ENCODE peak calls at places on chromosomes 5 and 9, in eight cellular contexts. M is hippocampal formation; B is WERI-Rb-1; T is stimulated activated CD8-positive, alpha-beta memory T cell treated with anti-CD3 and anti-CD28 coated beads, Interleukin-15, amount 100 ng/mL, for 4 hours; J is NCI-H1436 treated with DMSO at 0.1 percent for 48 hours; W is SW480; E is AG08396; S is KG1. P is an unnamed sample.

GRCh38 chr5:168654225-168654624 is 75.1 kb upstream of the PANK3 start:
- DNase-seq in M (no peak), B (peak; percentile 35), T (no peak), J (no peak), W (no peak), E (peak; percentile 47), S (no peak), P (no peak)

GRCh38 chr9:91954841-91955471 is 4.9 kb upstream of the ROR2 start:
- DNase-seq in M (no peak), B (peak; percentile 79), T (no peak), J (no peak), W (peak; percentile 63), E (peak; percentile 78), S (no peak), P (no peak)

GRCh38 chr5:61277190-61277589 is 54.9 kb upstream of the ZSWIM6 start:
- DNase-seq in M (peak; percentile 35), B (no peak), T (no peak), J (no peak), W (no peak), E (no peak), S (no peak), P (no peak)

GRCh38 chr9:104861406-104861805 is 66.5 kb downstream of the ABCA1 start:
- DNase-seq in M (no peak), B (no peak), T (no peak), J (no peak), W (no peak), E (no peak), S (no peak), P (no peak)

GRCh38 chr9:104927216-104927911 is 591 bp downstream of the ABCA1 start:
- DNase-seq in M (no peak), B (peak; percentile 30), T (no peak), J (no peak), W (peak; percentile 32), E (peak; percentile 52), S (peak; percentile 44), P (no peak)

GRCh38 chr5:6850033-6850432 is 136.8 kb downstream of the TENT4A start:
- DNase-seq in M (no peak), B (no peak), T (no peak), J (no peak), W (no peak), E (no peak), S (no peak), P (no peak)

GRCh38 chr5:78577992-78578391 is 70.6 kb downstream of the LHFPL2 start:
- DNase-seq in M (no peak), B (no peak), T (no peak), J (no peak), W (no peak), E (no peak), S (no peak), P (no peak)

GRCh38 chr9:136220017-136220729 is 15.2 kb upstream of the LHX3 start:
- DNase-seq in M (no peak), B (peak; percentile 68), T (no peak), J (no peak), W (peak; percentile 42), E (no peak), S (no peak), P (no peak)

GRCh38 chr5:176817864-176818377 is 7.6 kb downstream of the UNC5A start:
- DNase-seq in M (no peak), B (peak; percentile 72), T (no peak), J (no peak), W (peak; percentile 74), E (peak; percentile 62), S (no peak), P (no peak)

GRCh38 chr9:133536080-133536479 is 1.6 kb downstream of the ADAMTSL2 start:
- DNase-seq in M (no peak), B (no peak), T (no peak), J (no peak), W (no peak), E (no peak), S (no peak), P (no peak)

GRCh38 chr9:91421987-91422765 is 1.5 kb downstream of the NFIL3 start:
- DNase-seq in M (peak; percentile 70), B (no peak), T (no peak), J (no peak), W (peak; percentile 7), E (peak; percentile 53), S (no peak), P (no peak)

GRCh38 chr5:179243333-179243732 is 101.9 kb downstream of the ADAMTS2 start:
- DNase-seq in M (peak; percentile 72), B (no peak), T (no peak), J (no peak), W (no peak), E (peak; percentile 57), S (no peak), P (no peak)

GRCh38 chr9:107294756-107295155 is 11.7 kb downstream of the RAD23B start:
- DNase-seq in M (no peak), B (peak; percentile 40), T (no peak), J (no peak), W (no peak), E (no peak), S (no peak), P (no peak)

GRCh38 chr5:67416133-67416937 is 219.7 kb upstream of the CD180 start:
- DNase-seq in M (no peak), B (no peak), T (no peak), J (no peak), W (peak; percentile 12), E (no peak), S (no peak), P (no peak)

GRCh38 chr5:57720656-57721055 is 238.0 kb upstream of the ACTBL2 start:
- DNase-seq in M (no peak), B (no peak), T (no peak), J (no peak), W (no peak), E (no peak), S (no peak), P (no peak)

P was measured in NCI-H187 treated with DMSO at 0.1 percent for 48 hours.